ENCODE peak calls at places on chromosomes 2 and 18, in seven cellular contexts. N is AG09319, R is tibial artery, G is right cardiac atrium, Z is MCF 10A, H is NCI-H1436, P is GM06990. X is an unnamed sample.

GRCh38 chr18:11081009-11081532 is 68.3 kb downstream of the PIEZO2 start:
- DNase-seq in N (no peak), R (no peak), G (no peak), Z (no peak), H (no peak), P (no peak), X (no peak)

GRCh38 chr2:37720533-37721218 is 49.2 kb upstream of the CDC42EP3 start:
- DNase-seq in N (peak), R (no peak), G (no peak), Z (peak), H (no peak), P (no peak), X (no peak)

GRCh38 chr2:235126771-235127170 is 175.0 kb downstream of the SH3BP4 start:
- DNase-seq in N (no peak), R (no peak), G (no peak), Z (no peak), H (no peak), P (no peak), X (no peak)

GRCh38 chr2:179340678-179341077 is 76.0 kb upstream of the SESTD1 start:
- DNase-seq in N (no peak), R (no peak), G (no peak), Z (peak), H (peak), P (no peak), X (no peak)

GRCh38 chr2:205463626-205464025 is 218.7 kb upstream of the NRP2 start:
- DNase-seq in N (no peak), R (no peak), G (no peak), Z (no peak), H (no peak), P (no peak), X (no peak)

GRCh38 chr18:9354256-9354655 is 19.7 kb downstream of the TWSG1 start:
- DNase-seq in N (no peak), R (no peak), G (no peak), Z (no peak), H (no peak), P (peak), X (no peak)

GRCh38 chr2:226575928-226576327 is 223.7 kb downstream of the IRS1 start:
- DNase-seq in N (no peak), R (no peak), G (no peak), Z (no peak), H (no peak), P (no peak), X (no peak)

GRCh38 chr2:52135235-52135634 is 1103.3 kb upstream of the NRXN1 start:
- DNase-seq in N (no peak), R (no peak), G (no peak), Z (peak), H (no peak), P (no peak), X (no peak)

GRCh38 chr2:143903172-143903856 is 616.6 kb downstream of the ZEB2 start:
- DNase-seq in N (no peak), R (no peak), G (no peak), Z (peak), H (no peak), P (no peak), X (no peak)

GRCh38 chr2:179264238-179265081 is at the start of gene SESTD1:
- DNase-seq in N (no peak), R (peak), G (peak), Z (peak), H (peak), P (peak), X (peak)

GRCh38 chr2:164126960-164127359 is 391.2 kb upstream of the FIGN start:
- DNase-seq in N (no peak), R (no peak), G (no peak), Z (no peak), H (no peak), P (no peak), X (no peak)

GRCh38 chr2:120366698-120367097 is 20.8 kb downstream of the INHBB start:
- DNase-seq in N (no peak), R (no peak), G (no peak), Z (no peak), H (no peak), P (no peak), X (no peak)

GRCh38 chr2:66445076-66445724 is 10.3 kb downstream of the MEIS1 start:
- DNase-seq in N (no peak), R (no peak), G (no peak), Z (no peak), H (no peak), P (no peak), X (no peak)

GRCh38 chr18:59063300-59063895 is 76.3 kb upstream of the SEC11C start:
- DNase-seq in N (no peak), R (no peak), G (no peak), Z (no peak), H (no peak), P (no peak), X (no peak)

GRCh38 chr2:176081451-176081992 is 2.2 kb downstream of the EVX2 start:
- DNase-seq in N (no peak), R (no peak), G (no peak), Z (no peak), H (no peak), P (no peak), X (no peak)

GRCh38 chr2:209208211-209208610 is 215.6 kb upstream of the MAP2 start:
- DNase-seq in N (no peak), R (no peak), G (no peak), Z (peak), H (no peak), P (no peak), X (no peak)

GRCh38 chr2:128145651-128146050 is 54.7 kb downstream of the UGGT1 start:
- DNase-seq in N (no peak), R (no peak), G (no peak), Z (no peak), H (no peak), P (no peak), X (no peak)

GRCh38 chr2:225670111-225670974 is 270.8 kb downstream of the NYAP2 start:
- DNase-seq in N (peak), R (no peak), G (no peak), Z (peak), H (peak), P (no peak), X (no peak)

GRCh38 chr18:76658627-76659026 is 163.6 kb upstream of the ZNF516 start:
- DNase-seq in N (no peak), R (no peak), G (no peak), Z (peak), H (peak), P (no peak), X (no peak)

GRCh38 chr2:210635257-210635656 is 78.9 kb downstream of the CPS1 start:
- DNase-seq in N (no peak), R (no peak), G (no peak), Z (no peak), H (no peak), P (no peak), X (no peak)

GRCh38 chr2:43132523-43133301 is 93.7 kb downstream of the ZFP36L2 start:
- DNase-seq in N (no peak), R (no peak), G (no peak), Z (no peak), H (no peak), P (peak), X (no peak)

GRCh38 chr18:51621103-51621969 is 423.9 kb upstream of the MEX3C start:
- DNase-seq in N (no peak), R (no peak), G (peak), Z (peak), H (peak), P (no peak), X (no peak)

X was measured in T1000.